ENCODE peak calls at places on chromosomes 2 and 18, in ten cellular contexts. U, N, O, J, K, E, R, D, S and M are unnamed samples.

GRCh38 chr18:78701753-78702409 is 277.7 kb upstream of the SALL3 start:
- DNase-seq in U (no peak), N (no peak), O (no peak), J (no peak), K (no peak), E (no peak), R (no peak), D (no peak), S (no peak), M (no peak)

GRCh38 chr2:84449055-84449454 is 10.0 kb downstream of the SUCLG1 start:
- DNase-seq in U (no peak), N (no peak), O (no peak), J (no peak), K (no peak), E (no peak), R (no peak), D (no peak), S (no peak), M (no peak)

GRCh38 chr18:60322591-60322990 is 50.0 kb downstream of the MC4R start:
- DNase-seq in U (peak), N (no peak), O (no peak), J (no peak), K (peak), E (peak), R (no peak), D (no peak), S (no peak), M (no peak)

GRCh38 chr18:23398401-23398800 is 54.7 kb upstream of the RIOK3 start:
- DNase-seq in U (peak), N (peak), O (no peak), J (no peak), K (peak), E (no peak), R (no peak), D (no peak), S (no peak), M (peak)

GRCh38 chr2:23649285-23649684 is 264.3 kb downstream of the KLHL29 start:
- DNase-seq in U (no peak), N (no peak), O (peak), J (no peak), K (no peak), E (no peak), R (no peak), D (no peak), S (no peak), M (no peak)

GRCh38 chr2:190129421-190130199 is 67.1 kb upstream of the MSTN start:
- DNase-seq in U (no peak), N (no peak), O (no peak), J (no peak), K (no peak), E (no peak), R (no peak), D (no peak), S (no peak), M (no peak)

GRCh38 chr2:6845312-6845711 is 20.4 kb downstream of the CMPK2 start:
- DNase-seq in U (peak), N (peak), O (no peak), J (no peak), K (no peak), E (no peak), R (no peak), D (no peak), S (peak), M (peak)

GRCh38 chr2:100580474-100581264 is 17.9 kb downstream of the PDCL3 start:
- DNase-seq in U (no peak), N (no peak), O (no peak), J (no peak), K (no peak), E (no peak), R (no peak), D (no peak), S (no peak), M (peak)

GRCh38 chr2:34936089-34936488 is 1337.0 kb upstream of the FAM98A start:
- DNase-seq in U (no peak), N (no peak), O (peak), J (no peak), K (no peak), E (no peak), R (no peak), D (no peak), S (no peak), M (no peak)

GRCh38 chr2:44168684-44169154 is at the start of gene PPM1B:
- DNase-seq in U (no peak), N (no peak), O (peak), J (peak), K (no peak), E (peak), R (no peak), D (peak), S (no peak), M (no peak)

GRCh38 chr2:8634466-8635172 is 47.2 kb upstream of the ID2 start:
- DNase-seq in U (no peak), N (no peak), O (no peak), J (no peak), K (no peak), E (no peak), R (no peak), D (no peak), S (no peak), M (no peak)

GRCh38 chr2:127105656-127106456 is 1.1 kb downstream of the BIN1 start:
- DNase-seq in U (peak), N (peak), O (peak), J (peak), K (peak), E (peak), R (no peak), D (peak), S (peak), M (peak)

GRCh38 chr2:42812899-42813479 is 20.6 kb upstream of the HAAO start:
- DNase-seq in U (peak), N (no peak), O (no peak), J (no peak), K (peak), E (peak), R (peak), D (no peak), S (peak), M (peak)

GRCh38 chr2:2455151-2455550 is 124.1 kb upstream of the MYT1L start:
- DNase-seq in U (no peak), N (peak), O (no peak), J (no peak), K (no peak), E (peak), R (no peak), D (no peak), S (peak), M (no peak)

GRCh38 chr2:20479835-20480234 is 33.0 kb downstream of the RHOB start:
- DNase-seq in U (no peak), N (no peak), O (no peak), J (peak), K (no peak), E (no peak), R (no peak), D (no peak), S (no peak), M (no peak)

GRCh38 chr2:152016175-152017120 is 82.4 kb downstream of the CACNB4 start:
- DNase-seq in U (no peak), N (no peak), O (no peak), J (no peak), K (no peak), E (no peak), R (no peak), D (no peak), S (no peak), M (no peak)

GRCh38 chr2:15984367-15985255 is 44.3 kb downstream of the MYCN start:
- DNase-seq in U (no peak), N (no peak), O (no peak), J (no peak), K (no peak), E (no peak), R (no peak), D (no peak), S (no peak), M (no peak)

GRCh38 chr18:26479686-26480079 is 68.7 kb downstream of the KCTD1 start:
- DNase-seq in U (no peak), N (peak), O (no peak), J (no peak), K (peak), E (peak), R (no peak), D (no peak), S (peak), M (no peak)

GRCh38 chr18:55090566-55091187 is 131.4 kb upstream of the CCDC68 start:
- DNase-seq in U (peak), N (peak), O (no peak), J (no peak), K (no peak), E (peak), R (no peak), D (no peak), S (no peak), M (no peak)

GRCh38 chr2:97958184-97958583 is 37.6 kb downstream of the TMEM131 start:
- DNase-seq in U (no peak), N (no peak), O (no peak), J (no peak), K (no peak), E (no peak), R (no peak), D (no peak), S (no peak), M (no peak)

GRCh38 chr2:95296036-95296435 is 1.1 kb upstream of the KCNIP3 start:
- DNase-seq in U (no peak), N (no peak), O (no peak), J (no peak), K (no peak), E (no peak), R (no peak), D (no peak), S (no peak), M (no peak)

GRCh38 chr2:161426416-161426787 is 10.3 kb downstream of the TBR1 start:
- DNase-seq in U (no peak), N (no peak), O (no peak), J (no peak), K (no peak), E (no peak), R (no peak), D (no peak), S (no peak), M (no peak)

GRCh38 chr2:224309216-224309615 is 92.7 kb downstream of the FAM124B start:
- DNase-seq in U (peak), N (peak), O (no peak), J (no peak), K (peak), E (no peak), R (no peak), D (no peak), S (peak), M (peak)

GRCh38 chr18:42245137-42245536 is 290.1 kb downstream of the PIK3C3 start:
- DNase-seq in U (no peak), N (no peak), O (no peak), J (no peak), K (no peak), E (no peak), R (no peak), D (no peak), S (no peak), M (no peak)

GRCh38 chr2:141767051-141767450 is 363.8 kb downstream of the LRP1B start:
- DNase-seq in U (peak), N (peak), O (no peak), J (no peak), K (peak), E (peak), R (no peak), D (no peak), S (peak), M (peak)

GRCh38 chr2:63982335-63982734 is 36.9 kb downstream of the VPS54 start:
- DNase-seq in U (no peak), N (no peak), O (no peak), J (no peak), K (no peak), E (no peak), R (no peak), D (no peak), S (no peak), M (no peak)

GRCh38 chr2:62565309-62565908 is 59.4 kb upstream of the TMEM17 start:
- DNase-seq in U (no peak), N (no peak), O (no peak), J (no peak), K (peak), E (no peak), R (no peak), D (no peak), S (no peak), M (no peak)

GRCh38 chr2:200654823-200655222 is 69.0 kb downstream of the AOX1 start:
- DNase-seq in U (no peak), N (no peak), O (no peak), J (no peak), K (no peak), E (no peak), R (no peak), D (no peak), S (no peak), M (no peak)
- TF ChIP-seq CTCF in U (no peak), N (no peak), O (no peak), J (no peak), K (no peak), E (no peak), R (no peak), D (no peak), S (no peak), M (no peak)

GRCh38 chr2:60821133-60821469 is 60.3 kb upstream of the REL start:
- DNase-seq in U (no peak), N (no peak), O (no peak), J (no peak), K (no peak), E (no peak), R (no peak), D (no peak), S (no peak), M (no peak)

GRCh38 chr2:60821587-60822302 is 59.6 kb upstream of the REL start:
- DNase-seq in U (no peak), N (no peak), O (no peak), J (no peak), K (no peak), E (no peak), R (no peak), D (no peak), S (no peak), M (no peak)

GRCh38 chr2:60819155-60819862 is 62.1 kb upstream of the REL start:
- DNase-seq in U (no peak), N (no peak), O (no peak), J (no peak), K (no peak), E (no peak), R (no peak), D (no peak), S (no peak), M (no peak)

GRCh38 chr2:60819936-60820335 is 61.4 kb upstream of the REL start:
- DNase-seq in U (no peak), N (no peak), O (no peak), J (no peak), K (no peak), E (no peak), R (no peak), D (no peak), S (no peak), M (no peak)

GRCh38 chr2:60820416-60821132 is 60.8 kb upstream of the REL start:
- DNase-seq in U (no peak), N (no peak), O (no peak), J (no peak), K (no peak), E (no peak), R (no peak), D (no peak), S (no peak), M (no peak)
- TF ChIP-seq CTCF in U (no peak), N (no peak), O (no peak), J (no peak), K (no peak), E (no peak), R (no peak), D (no peak), S (no peak), M (no peak)

GRCh38 chr2:137091704-137092103 is 326.4 kb downstream of the THSD7B start:
- DNase-seq in U (peak), N (no peak), O (no peak), J (no peak), K (peak), E (no peak), R (no peak), D (no peak), S (no peak), M (peak)

GRCh38 chr2:137096187-137096586 is 330.8 kb downstream of the THSD7B start:
- DNase-seq in U (no peak), N (no peak), O (no peak), J (no peak), K (no peak), E (no peak), R (no peak), D (no peak), S (no peak), M (no peak)

GRCh38 chr2:137093116-137093515 is 327.8 kb downstream of the THSD7B start:
- DNase-seq in U (no peak), N (no peak), O (no peak), J (no peak), K (no peak), E (no peak), R (no peak), D (no peak), S (no peak), M (no peak)

GRCh38 chr2:137096693-137097092 is 331.3 kb downstream of the THSD7B start:
- DNase-seq in U (no peak), N (no peak), O (no peak), J (no peak), K (no peak), E (peak), R (no peak), D (no peak), S (no peak), M (no peak)
- TF ChIP-seq CTCF in U (no peak), N (no peak), O (no peak), J (no peak), K (no peak), E (peak), R (no peak), D (no peak), S (peak), M (peak)

GRCh38 chr2:155930312-155930711 is 402.2 kb downstream of the NR4A2 start:
- DNase-seq in U (no peak), N (no peak), O (no peak), J (no peak), K (no peak), E (no peak), R (no peak), D (no peak), S (no peak), M (no peak)
- TF ChIP-seq CTCF in U (no peak), N (no peak), O (no peak), J (no peak), K (no peak), E (no peak), R (no peak), D (no peak), S (no peak), M (no peak)

DNA sequence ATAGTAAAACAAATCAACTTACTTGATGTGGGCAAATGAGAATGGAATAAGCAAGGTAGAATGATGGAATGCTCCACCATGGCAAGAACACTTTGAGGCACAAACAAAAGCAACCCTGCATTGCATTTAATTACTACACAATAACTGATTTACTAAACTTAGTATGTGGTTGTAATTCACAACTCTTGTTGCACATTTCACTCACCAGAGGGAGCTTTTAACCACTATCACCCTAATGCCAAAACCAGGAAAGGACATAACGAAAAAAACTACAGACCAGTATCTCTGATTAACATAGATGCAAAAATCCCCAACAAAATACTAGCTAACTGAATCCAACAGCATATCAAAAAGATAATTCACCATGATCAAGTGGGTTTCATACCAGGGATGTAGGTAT is 659.8 kb downstream of the CPS1 start:
- DNase-seq in U (peak), N (no peak), O (no peak), J (no peak), K (no peak), E (peak), R (no peak), D (no peak), S (peak), M (peak)
- TF ChIP-seq CTCF in U (peak), N (no peak), O (no peak), J (no peak), K (no peak), E (peak), R (peak), D (no peak), S (peak), M (peak)

GRCh38 chr2:38163006-38163405 is 87.1 kb upstream of the CYP1B1 start:
- DNase-seq in U (no peak), N (no peak), O (no peak), J (no peak), K (no peak), E (peak), R (no peak), D (no peak), S (no peak), M (no peak)
- TF ChIP-seq CTCF in U (no peak), N (no peak), O (no peak), J (no peak), K (no peak), E (peak), R (peak), D (no peak), S (no peak), M (no peak)

GRCh38 chr2:153641046-153641445 is 162.5 kb upstream of the RPRM start:
- DNase-seq in U (no peak), N (no peak), O (no peak), J (no peak), K (no peak), E (no peak), R (no peak), D (no peak), S (no peak), M (no peak)
- TF ChIP-seq CTCF in U (no peak), N (no peak), O (no peak), J (no peak), K (no peak), E (no peak), R (no peak), D (no peak), S (no peak), M (no peak)

GRCh38 chr2:74333896-74334586 is 9.2 kb downstream of the SLC4A5 start:
- DNase-seq in U (no peak), N (no peak), O (no peak), J (no peak), K (no peak), E (no peak), R (no peak), D (no peak), S (no peak), M (no peak)

GRCh38 chr2:74332550-74333174 is 10.6 kb downstream of the SLC4A5 start:
- DNase-seq in U (no peak), N (no peak), O (no peak), J (no peak), K (peak), E (no peak), R (no peak), D (no peak), S (no peak), M (no peak)

GRCh38 chr2:74328573-74328972 is 14.6 kb downstream of the SLC4A5 start:
- DNase-seq in U (no peak), N (no peak), O (no peak), J (no peak), K (no peak), E (no peak), R (no peak), D (no peak), S (no peak), M (no peak)

GRCh38 chr2:74334931-74335333 is 8.3 kb downstream of the SLC4A5 start:
- DNase-seq in U (peak), N (peak), O (peak), J (peak), K (peak), E (peak), R (peak), D (peak), S (peak), M (peak)

DNA sequence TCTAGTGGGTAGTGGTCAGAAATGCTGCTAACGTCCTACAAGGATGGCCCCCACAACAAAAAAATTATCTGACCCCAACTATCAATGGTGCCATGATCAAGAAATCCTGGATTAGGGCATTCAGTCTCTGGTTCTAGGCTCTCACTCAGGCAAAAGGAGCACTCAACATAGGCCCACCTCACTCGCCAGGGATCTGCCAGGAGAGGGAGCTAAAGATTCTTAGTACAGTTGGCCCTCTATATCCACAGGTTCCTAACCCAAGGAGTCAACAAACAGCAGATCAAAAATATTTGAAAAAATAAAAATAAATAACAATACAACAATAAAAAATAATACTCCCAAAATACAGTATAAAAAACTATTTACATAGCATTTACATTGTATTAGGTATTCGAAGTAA is 10.0 kb downstream of the SLC4A5 start:
- DNase-seq in U (peak), N (peak), O (no peak), J (peak), K (peak), E (peak), R (peak), D (no peak), S (peak), M (peak)
- TF ChIP-seq CTCF in U (peak), N (peak), O (no peak), J (peak), K (peak), E (peak), R (peak), D (no peak), S (peak), M (peak)